ENCODE peak calls at places on chromosomes 1 and 21, in four cellular contexts. L, W, C and F are unnamed samples.

GRCh38 chr1:2961661-2962060 is 59.6 kb upstream of the ACTRT2 start:
- DNase-seq in L (no peak), W (no peak), C (no peak), F (peak; percentile 55)

GRCh38 chr21:35259452-35259851 is 210.3 kb upstream of the RUNX1 start:
- DNase-seq in L (no peak), W (no peak), C (no peak), F (no peak)

GRCh38 chr1:229271448-229272120 is 673 bp downstream of the RAB4A start:
- DNase-seq in L (peak; percentile 5), W (no peak), C (peak; percentile 33), F (no peak)

GRCh38 chr1:76568839-76569238 is 298.4 kb upstream of the ST6GALNAC5 start:
- DNase-seq in L (no peak), W (no peak), C (no peak), F (no peak)

GRCh38 chr1:208950206-208950605 is 633.3 kb upstream of the CAMK1G start:
- DNase-seq in L (no peak), W (no peak), C (no peak), F (no peak)

GRCh38 chr1:18724001-18724411 is 93.4 kb downstream of the PAX7 start:
- DNase-seq in L (no peak), W (no peak), C (no peak), F (no peak)

GRCh38 chr1:95953005-95953404 is 719.0 kb downstream of the RWDD3 start:
- DNase-seq in L (peak; percentile 49), W (peak; percentile 9), C (no peak), F (no peak)

GRCh38 chr1:19635646-19636045 is 8.5 kb upstream of the NBL1 start:
- DNase-seq in L (no peak), W (no peak), C (no peak), F (no peak)

GRCh38 chr1:175671066-175671465 is 72.3 kb downstream of the TNR start:
- DNase-seq in L (no peak), W (no peak), C (no peak), F (no peak)

GRCh38 chr1:183238071-183238470 is 52.0 kb downstream of the LAMC2 start:
- DNase-seq in L (no peak), W (no peak), C (no peak), F (no peak)